ENCODE peak calls at places on chromosomes 6 and 20, in seven cellular contexts. I is adrenal gland, D is IMR-90, F is NB4, N is K562, A is stomach, K is A549. X is an unnamed sample.

GRCh38 chr20:15045246-15045645 is 707.8 kb upstream of the FLRT3 start:
- DNase-seq in I (peak), D (no peak), F (no peak), N (no peak), A (no peak), K (no peak), X (no peak)

GRCh38 chr20:11935754-11936551 is 18.3 kb downstream of the BTBD3 start:
- DNase-seq in I (peak), D (no peak), F (no peak), N (no peak), A (no peak), K (no peak), X (no peak)

GRCh38 chr6:74720923-74721322 is 484.9 kb downstream of the COL12A1 start:
- DNase-seq in I (no peak), D (no peak), F (no peak), N (no peak), A (no peak), K (no peak), X (no peak)

GRCh38 chr6:97524846-97525245 is 241.8 kb upstream of the MMS22L start:
- DNase-seq in I (no peak), D (no peak), F (no peak), N (no peak), A (no peak), K (no peak), X (no peak)

GRCh38 chr6:45494734-45495133 is 117.0 kb upstream of the SUPT3H start:
- DNase-seq in I (no peak), D (no peak), F (peak), N (no peak), A (no peak), K (no peak), X (no peak)

GRCh38 chr6:14748679-14749078 is 497.2 kb upstream of the JARID2 start:
- DNase-seq in I (no peak), D (no peak), F (no peak), N (no peak), A (no peak), K (no peak), X (no peak)

GRCh38 chr20:58691405-58691772 is 1.2 kb upstream of the NPEPL1 start:
- DNase-seq in I (no peak), D (no peak), F (no peak), N (no peak), A (peak), K (no peak), X (no peak)

GRCh38 chr6:100913400-100914276 is 32.5 kb upstream of the ASCC3 start:
- DNase-seq in I (no peak), D (peak), F (no peak), N (no peak), A (no peak), K (no peak), X (no peak)

GRCh38 chr20:47785321-47785899 is at the start of gene SULF2:
- DNase-seq in I (peak), D (no peak), F (no peak), N (no peak), A (peak), K (no peak), X (no peak)

GRCh38 chr6:128036808-128037570 is 136.1 kb upstream of the THEMIS start:
- DNase-seq in I (no peak), D (no peak), F (no peak), N (no peak), A (no peak), K (no peak), X (no peak)

DNA sequence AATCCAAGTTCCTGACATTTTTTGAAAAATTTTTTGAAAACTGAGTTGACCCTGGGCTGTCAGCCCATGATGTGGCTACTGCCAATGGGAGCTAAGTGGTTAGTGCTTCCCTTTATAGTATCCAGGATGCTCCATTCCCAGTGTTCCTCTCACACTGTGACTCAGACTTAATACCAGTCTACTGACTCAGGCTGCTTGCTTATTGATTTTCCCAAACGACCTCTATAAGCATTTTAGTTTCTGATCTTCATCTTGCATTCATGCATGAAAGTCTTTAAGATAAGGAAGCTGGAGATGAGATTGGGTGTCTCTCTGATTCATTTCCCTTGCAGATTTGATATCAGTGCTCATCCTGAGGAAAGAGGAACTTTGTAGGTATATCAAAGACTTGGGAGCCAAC is 560.0 kb downstream of the TBC1D32 start:
- DNase-seq in I (no peak), D (no peak), F (no peak), N (no peak), A (no peak), K (no peak), X (no peak)
- TF ChIP-seq POLR2A in I (no peak), D (no peak), F (no peak), N (no peak), A (no peak), K (no peak), X (no peak)

GRCh38 chr20:34955232-34956040 is at the start of the genes GSS and MYH7B:
- DNase-seq in I (peak), D (peak), F (peak), N (peak), A (peak), K (peak), X (peak)
- TF ChIP-seq POLR2A in I (peak), D (peak), F (peak), N (peak), A (no peak), K (peak), X (peak)

GRCh38 chr6:12363651-12364381 is 73.7 kb downstream of the EDN1 start:
- DNase-seq in I (no peak), D (no peak), F (peak), N (no peak), A (peak), K (peak), X (no peak)
- TF ChIP-seq POLR2A in I (no peak), D (no peak), F (no peak), N (no peak), A (no peak), K (no peak), X (no peak)

DNA sequence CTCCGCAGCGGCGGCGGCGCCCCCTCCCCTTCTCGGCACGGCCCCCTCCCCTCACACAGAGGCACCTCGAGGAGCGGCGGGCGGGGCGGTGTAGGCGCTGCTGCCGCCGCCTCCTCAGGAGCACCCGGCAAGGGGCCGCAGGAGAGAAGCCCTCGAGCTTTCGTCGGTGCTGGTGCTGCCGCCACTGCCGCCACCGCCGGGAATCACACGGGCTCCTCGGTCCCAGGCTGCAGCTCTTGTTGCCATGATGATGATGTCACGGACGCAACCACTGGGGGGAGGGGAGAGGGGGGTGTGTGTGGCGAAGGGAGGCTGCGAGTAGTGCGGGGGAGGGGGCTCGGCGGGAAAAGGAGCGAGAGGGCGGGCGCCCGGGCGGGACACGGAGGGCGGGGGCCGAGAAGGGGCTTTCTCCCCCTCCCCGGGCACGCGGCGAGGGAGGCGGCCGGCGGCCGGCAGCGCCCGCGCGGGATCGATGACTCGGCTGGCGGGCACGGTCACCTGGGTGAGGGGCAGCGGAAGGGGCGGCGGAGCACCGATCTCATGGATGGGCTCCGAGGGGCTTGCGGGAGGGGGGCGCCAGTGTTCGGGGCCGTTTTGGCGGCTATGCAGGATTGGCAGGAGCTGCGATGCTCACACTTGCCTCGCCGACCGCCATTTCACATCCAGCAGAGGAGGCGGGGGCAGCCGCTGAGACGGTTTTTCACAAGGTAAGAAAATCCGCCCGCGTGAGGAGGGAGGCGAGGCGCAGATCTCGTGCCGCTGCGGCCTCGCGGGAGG is at the start of gene REV3L:
- DNase-seq in I (peak), D (peak), F (peak), N (peak), A (peak), K (peak), X (peak)
- TF ChIP-seq POLR2A in I (peak), D (peak), F (peak), N (peak), A (no peak), K (peak), X (peak)

GRCh38 chr20:59940129-59940955 is at the start of the genes FAM217B and PPP1R3D:
- DNase-seq in I (peak), D (peak), F (peak), N (peak), A (peak), K (peak), X (peak)
- TF ChIP-seq POLR2A in I (peak), D (peak), F (peak), N (peak), A (no peak), K (peak), X (peak)

GRCh38 chr6:159693128-159693893 is at the start of gene SOD2:
- DNase-seq in I (peak), D (peak), F (peak), N (peak), A (peak), K (peak), X (no peak)
- TF ChIP-seq POLR2A in I (peak), D (peak), F (peak), N (peak), A (no peak), K (peak), X (peak)

X was measured in H54.